ENCODE peak calls at places on chromosome 16, in four cellular contexts. O is ovary, F is left ventricle myocardium inferior, Z is AG04450. E is an unnamed sample. For H3K9me3, the result is how much of the 10 kb centered on the place peaks cover.

GRCh38 chr16:85326113-85326793 is 214.0 kb upstream of the CIBAR2 start:
- DNase-seq in O (no peak), F (no peak), Z (no peak), E (no peak)

GRCh38 chr16:67703626-67704025 is 15.5 kb downstream of the GFOD2 start:
- DNase-seq in O (no peak), F (no peak), Z (no peak), E (no peak)

GRCh38 chr16:68451656-68452055 is 3.3 kb upstream of the SMPD3 start:
- DNase-seq in O (no peak), F (no peak), Z (no peak), E (no peak)

GRCh38 chr16:87725596-87726235 is 40.1 kb downstream of the KLHDC4 start:
- DNase-seq in O (no peak), F (no peak), Z (no peak), E (no peak)

GRCh38 chr16:81945665-81946064 is 65.6 kb downstream of the SDR42E1 start:
- DNase-seq in O (no peak), F (no peak), Z (no peak), E (no peak)

GRCh38 chr16:27743963-27744362 is 194.0 kb downstream of the KATNIP start:
- DNase-seq in O (no peak), F (no peak), Z (no peak), E (no peak)

GRCh38 chr16:81798311-81799137 is 19.4 kb downstream of the PLCG2 start:
- DNase-seq in O (no peak), F (no peak), Z (no peak), E (no peak)

GRCh38 chr16:67461600-67462278 is 19.2 kb downstream of the ATP6V0D1 start:
- DNase-seq in O (no peak), F (no peak), Z (no peak), E (no peak)

GRCh38 chr16:4944333-4945281 is 7.7 kb upstream of the PPL start:
- DNase-seq in O (peak), F (peak), Z (peak), E (peak)

GRCh38 chr16:88856122-88856827 is 472 bp downstream of the GALNS start:
- DNase-seq in O (peak), F (no peak), Z (no peak), E (no peak)

GRCh38 chr16:12141073-12141472 is 164.5 kb downstream of the SNX29 start:
- DNase-seq in O (no peak), F (no peak), Z (no peak), E (no peak)

GRCh38 chr16:57213462-57213861 is 27.3 kb downstream of the RSPRY1 start:
- DNase-seq in O (no peak), F (no peak), Z (no peak), E (no peak)

GRCh38 chr16:89670496-89671431 is 13.1 kb downstream of the SPATA33 start:
- DNase-seq in O (no peak), F (no peak), Z (no peak), E (no peak)

GRCh38 chr16:2584742-2585650 is 47.2 kb downstream of the PDPK1 start:
- DNase-seq in O (peak), F (peak), Z (no peak), E (peak)

GRCh38 chr16:73048292-73049050 is 543 bp upstream of the ZFHX3 start:
- DNase-seq in O (peak), F (peak), Z (no peak), E (peak)

GRCh38 chr16:73049051-73049910 is 1.4 kb upstream of the ZFHX3 start:
- DNase-seq in O (no peak), F (no peak), Z (no peak), E (no peak)

GRCh38 chr16:73046484-73047214 is 1.3 kb downstream of the ZFHX3 start:
- DNase-seq in O (no peak), F (no peak), Z (no peak), E (no peak)

GRCh38 chr16:73047221-73047535 is 750 bp downstream of the ZFHX3 start:
- DNase-seq in O (no peak), F (no peak), Z (no peak), E (no peak)

GRCh38 chr16:73047536-73048291 is at the start of gene ZFHX3:
- DNase-seq in O (peak), F (peak), Z (no peak), E (peak)
- TF ChIP-seq CTCF in O (no peak), F (peak), Z (no peak), E (no peak)

GRCh38 chr16:31893824-31894223 is 20.2 kb downstream of the ZNF267 start:
- DNase-seq in O (no peak), F (no peak), Z (no peak), E (no peak)

GRCh38 chr16:31899505-31899904 is 25.9 kb downstream of the ZNF267 start:
- DNase-seq in O (no peak), F (no peak), Z (no peak), E (no peak)

GRCh38 chr16:31897283-31897682 is 23.7 kb downstream of the ZNF267 start:
- DNase-seq in O (no peak), F (no peak), Z (no peak), E (no peak)
- H3K9me3 ChIP-seq in O (under half), F (half or more), Z (under half), E (under half)

GRCh38 chr16:69796285-69797118 is 34.4 kb downstream of the WWP2 start:
- DNase-seq in O (peak), F (no peak), Z (peak), E (peak)
- TF ChIP-seq CTCF in O (peak), F (peak), Z (peak), E (peak)

GRCh38 chr16:74654536-74654935 is 12.1 kb downstream of the RFWD3 start:
- DNase-seq in O (no peak), F (no peak), Z (no peak), E (no peak)

GRCh38 chr16:74661064-74661463 is 5.6 kb downstream of the RFWD3 start:
- DNase-seq in O (no peak), F (no peak), Z (no peak), E (no peak)

GRCh38 chr16:74657873-74658642 is 8.6 kb downstream of the RFWD3 start:
- DNase-seq in O (no peak), F (no peak), Z (no peak), E (no peak)

GRCh38 chr16:74660383-74660782 is 6.3 kb downstream of the RFWD3 start:
- DNase-seq in O (no peak), F (no peak), Z (no peak), E (no peak)

DNA sequence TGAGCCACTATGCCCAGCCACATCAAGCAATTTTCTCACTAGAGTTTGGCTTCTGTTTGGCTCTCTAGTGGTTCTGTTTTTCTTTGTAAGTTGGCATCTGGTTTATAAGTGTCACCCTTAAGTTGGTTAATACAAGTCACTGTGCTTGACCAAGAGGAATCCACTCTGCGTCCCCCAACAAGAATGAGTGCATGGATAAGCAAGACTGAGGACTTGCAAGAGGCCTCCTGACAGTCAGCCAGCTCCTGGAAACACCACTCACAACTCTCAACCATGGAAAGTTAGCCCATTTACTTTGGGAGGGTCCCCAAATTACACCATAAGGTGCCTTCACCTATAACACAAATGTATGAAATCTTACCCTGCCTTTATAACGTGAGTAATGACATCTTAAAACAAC is 7.6 kb downstream of the RFWD3 start:
- DNase-seq in O (no peak), F (no peak), Z (no peak), E (no peak)
- H3K9me3 ChIP-seq in O (under half), F (under half), Z (under half), E (under half)

GRCh38 chr16:48862087-48862532 is 252.1 kb upstream of the N4BP1 start:
- DNase-seq in O (no peak), F (no peak), Z (peak), E (no peak)
- TF ChIP-seq CTCF in O (no peak), F (no peak), Z (peak), E (no peak)

GRCh38 chr16:35398208-35398607 is 1938.8 kb downstream of the TP53TG3F start:
- DNase-seq in O (no peak), F (no peak), Z (no peak), E (no peak)
- H3K9me3 ChIP-seq in O (under half), F (under half), Z (under half), E (under half)

DNA sequence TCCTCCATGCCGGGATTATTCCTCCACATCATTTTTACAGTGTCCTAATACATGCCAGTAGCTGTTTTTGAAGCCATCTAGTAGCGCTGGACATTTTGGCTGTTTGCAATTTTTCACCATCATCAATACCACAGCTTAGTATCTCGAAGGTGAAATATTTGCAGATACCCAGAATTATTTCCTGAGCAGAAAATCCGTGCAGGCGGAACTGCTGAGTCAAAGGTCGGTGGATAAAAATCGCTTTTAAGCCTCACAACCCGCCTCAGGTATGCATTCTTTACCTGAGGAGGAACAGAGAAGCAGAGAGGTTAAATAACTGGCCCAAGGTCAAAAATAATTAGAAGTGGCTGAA is 584 bp upstream of the TNRC6A start:
- DNase-seq in O (no peak), F (no peak), Z (no peak), E (no peak)
- TF ChIP-seq CTCF in O (no peak), F (no peak), Z (no peak), E (no peak)

DNA sequence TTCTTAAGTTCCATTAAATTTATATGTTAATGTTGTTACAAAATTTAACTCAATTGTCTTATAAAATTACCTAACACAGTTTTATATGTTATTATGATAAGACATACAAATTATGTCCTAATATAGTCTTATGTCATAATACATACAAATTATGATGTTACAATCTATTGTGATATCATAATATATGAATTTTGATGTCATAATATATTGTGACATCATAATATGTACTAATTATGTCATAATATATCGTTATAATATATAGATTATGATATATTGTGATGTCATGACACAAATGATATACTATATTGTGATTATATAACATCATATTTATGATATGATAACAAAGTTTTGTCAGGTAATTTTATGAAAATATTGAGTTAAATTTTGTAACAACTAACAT is 1789.6 kb downstream of the TP53TG3F start:
- DNase-seq in O (no peak), F (no peak), Z (no peak), E (no peak)
- H3K9me3 ChIP-seq in O (under half), F (under half), Z (under half), E (under half)